ENCODE peak calls at places on chromosomes 13 and 19, in seven cellular contexts. Q is H1, U is SK-N-SH, T is HCT116, L is GM12878, P is HepG2, V is K562. W is an unnamed sample.

GRCh38 chr13:35460061-35460460 is 16.4 kb downstream of the MAB21L1 start:
- DNase-seq in T (no peak), U (no peak), P (no peak), Q (no peak), L (no peak), V (no peak), W (no peak)

GRCh38 chr13:108769213-108770070 is 140.0 kb downstream of the MYO16 start:
- DNase-seq in Q (no peak), L (no peak), U (no peak), V (peak; percentile 57), T (no peak), P (no peak), W (no peak)

GRCh38 chr19:56748443-56748842 is 76.9 kb upstream of the ZNF835 start:
- DNase-seq in V (no peak), P (peak; percentile 47), U (peak; percentile 40), Q (no peak), L (no peak), T (no peak), W (peak; percentile 43)

GRCh38 chr13:37627428-37627827 is 28.9 kb upstream of the POSTN start:
- DNase-seq in Q (no peak), V (no peak), T (no peak), U (no peak), L (no peak), P (no peak), W (peak; percentile 27)

GRCh38 chr13:109494955-109495354 is 291.4 kb downstream of the IRS2 start:
- DNase-seq in V (no peak), T (no peak), Q (no peak), U (peak; percentile 72), P (no peak), L (no peak), W (no peak)

GRCh38 chr13:27203854-27204253 is 32.2 kb upstream of the USP12 start:
- DNase-seq in V (no peak), L (no peak), P (peak; percentile 14), T (no peak), Q (no peak), U (no peak), W (peak; percentile 37)

GRCh38 chr13:106523566-106523965 is 11.9 kb downstream of the EFNB2 start:
- DNase-seq in P (no peak), L (no peak), T (no peak), U (peak; percentile 37), V (no peak), Q (no peak), W (no peak)

GRCh38 chr13:76848596-76848995 is 37.6 kb downstream of the KCTD12 start:
- DNase-seq in U (no peak), T (no peak), Q (no peak), P (no peak), V (no peak), L (no peak), W (no peak)

GRCh38 chr19:35202722-35203674 is 25.5 kb downstream of the FAM187B start:
- DNase-seq in T (no peak), P (no peak), U (no peak), Q (peak; percentile 75), V (no peak), L (no peak), W (no peak)

GRCh38 chr13:113926951-113927660 is 46.8 kb downstream of the C13orf46 start:
- DNase-seq in Q (no peak), L (no peak), U (peak; percentile 66), T (no peak), P (no peak), V (no peak), W (no peak)

GRCh38 chr19:18304194-18304495 is 18.7 kb downstream of the LSM4 start:
- DNase-seq in V (no peak), U (no peak), T (no peak), P (no peak), Q (no peak), L (no peak), W (no peak)

GRCh38 chr13:107124129-107124718 is 556.3 kb upstream of the ARGLU1 start:
- DNase-seq in U (peak; percentile 21), Q (no peak), L (no peak), V (peak; percentile 5), T (no peak), P (peak; percentile 18), W (peak; percentile 50)

GRCh38 chr19:54959840-54960239 is 6.3 kb upstream of the NLRP2 start:
- DNase-seq in V (no peak), P (no peak), U (no peak), L (no peak), T (no peak), Q (no peak), W (no peak)

GRCh38 chr19:39126593-39127187 is 1.1 kb downstream of the PAK4 start:
- DNase-seq in L (no peak), T (no peak), V (no peak), U (no peak), P (peak; percentile 89), Q (no peak), W (no peak)

GRCh38 chr19:4831351-4832340 is at the start of gene TICAM1:
- DNase-seq in U (peak; percentile 88), T (no peak), L (no peak), P (no peak), Q (no peak), V (peak; percentile 90), W (peak; percentile 64)

GRCh38 chr13:41827507-41828213 is 133.2 kb downstream of the VWA8 start:
- DNase-seq in U (no peak), P (no peak), Q (no peak), T (peak; percentile 39), L (no peak), V (no peak), W (no peak)

GRCh38 chr19:11881151-11881800 is 6.3 kb upstream of the ZNF69 start:
- DNase-seq in L (peak; percentile 17), U (peak; percentile 70), V (peak; percentile 56), T (peak; percentile 23), P (peak; percentile 49), Q (peak; percentile 47), W (peak; percentile 79)

GRCh38 chr19:3094638-3095374 is 644 bp downstream of the GNA11 start:
- DNase-seq in Q (no peak), T (no peak), V (no peak), U (no peak), P (no peak), L (no peak), W (no peak)

GRCh38 chr19:41154060-41154459 is 39.0 kb upstream of the CYP2S1 start:
- DNase-seq in U (no peak), L (no peak), T (no peak), V (no peak), Q (no peak), P (no peak), W (no peak)

DNA sequence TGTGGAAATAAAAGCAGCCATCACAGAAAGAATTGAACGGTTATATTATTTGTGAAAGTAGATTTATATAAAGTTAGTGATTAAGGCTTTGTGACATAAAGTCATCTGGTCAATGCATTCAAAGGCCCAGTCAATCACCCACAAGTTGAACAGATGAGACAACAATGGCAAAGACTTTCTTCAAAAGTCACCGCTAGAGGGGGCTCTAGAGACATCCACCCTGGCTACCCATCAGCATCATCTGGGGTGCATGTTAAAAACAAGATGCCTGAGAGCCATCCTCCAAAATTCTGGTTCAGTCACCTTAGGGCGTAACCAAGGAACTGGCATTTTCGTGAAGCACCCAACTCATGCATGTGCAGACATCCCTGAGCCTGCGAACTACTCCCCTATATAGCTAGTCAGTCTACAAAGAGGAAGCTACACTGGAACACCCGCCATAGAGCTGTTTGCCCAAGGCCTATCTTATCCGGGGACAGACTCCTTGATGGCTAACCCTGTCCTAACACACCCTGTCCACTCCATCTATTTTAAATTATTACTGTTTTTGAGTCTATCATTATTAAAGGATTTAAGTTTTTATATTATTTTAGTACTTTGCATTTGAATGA is 970.5 kb downstream of the UQCRFS1 start:
- DNase-seq in U (peak; percentile 44), Q (no peak), T (no peak), V (peak; percentile 75), L (no peak), P (no peak), W (no peak)
- TF ChIP-seq JUND in U (no peak), Q (no peak), T (no peak), V (no peak), L (no peak), P (no peak), W (no peak)

DNA sequence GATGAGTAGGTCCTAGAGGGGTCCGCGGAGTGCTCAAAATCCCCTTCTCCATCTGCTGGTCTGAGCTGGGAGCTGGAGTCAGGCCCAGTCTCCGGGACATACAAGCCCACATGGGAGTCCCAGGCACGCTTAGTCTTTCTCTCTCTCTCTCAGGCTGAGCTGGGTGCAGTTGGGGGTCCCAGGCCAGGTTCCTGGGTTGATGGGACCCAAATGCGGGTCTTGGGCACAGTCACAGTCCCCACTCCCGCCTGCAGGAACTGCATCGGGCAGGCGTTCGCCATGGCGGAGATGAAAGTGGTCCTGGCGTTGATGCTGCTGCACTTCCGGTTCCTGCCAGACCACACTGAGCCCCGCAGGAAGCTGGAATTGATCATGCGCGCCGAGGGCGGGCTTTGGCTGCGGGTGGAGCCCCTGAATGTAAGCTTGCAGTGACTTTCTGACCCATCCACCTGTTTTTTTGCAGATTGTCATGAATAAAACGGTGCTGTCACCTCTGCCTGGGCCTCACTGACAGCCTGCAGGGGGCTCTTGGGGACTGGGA is 23.8 kb downstream of the CYP4F12 start:
- DNase-seq in Q (no peak), P (no peak), U (no peak), L (no peak), T (no peak), V (no peak), W (no peak)
- TF ChIP-seq JUND in Q (no peak), P (no peak), U (no peak), L (no peak), T (no peak), V (no peak), W (no peak)

DNA sequence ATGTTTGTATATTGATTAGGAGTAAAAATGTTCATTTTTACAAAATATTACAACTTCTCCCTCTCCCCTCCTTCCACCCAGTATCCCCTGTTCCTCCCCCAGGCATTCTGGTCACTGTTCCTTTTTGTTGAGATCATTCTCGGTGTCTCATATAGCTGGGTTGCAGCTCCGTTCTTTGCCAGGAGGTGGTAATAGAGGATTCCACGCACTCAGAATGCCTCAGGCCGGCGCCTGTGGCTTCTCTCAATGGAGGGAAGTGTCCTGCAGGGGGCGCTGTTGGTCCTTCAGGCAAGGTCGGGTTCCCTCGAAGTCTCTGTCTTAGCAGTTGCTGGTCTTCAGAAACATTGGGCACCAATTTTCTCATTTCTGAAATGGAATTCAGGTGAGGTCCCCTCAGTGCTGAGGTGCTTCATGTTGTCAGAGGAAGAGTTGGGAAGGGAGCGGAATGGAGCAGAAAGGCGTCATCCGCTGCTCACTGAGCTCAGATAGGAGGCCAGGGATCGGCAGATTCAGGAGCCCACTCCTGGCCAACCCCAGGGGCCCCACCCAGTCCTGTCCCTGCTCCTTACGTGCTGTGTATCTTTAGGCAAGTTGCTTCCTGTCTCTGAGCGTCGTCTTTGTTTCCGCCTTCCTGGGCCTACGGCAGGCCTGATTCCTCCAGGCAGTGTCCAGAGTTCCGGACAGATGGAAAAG is 10.3 kb upstream of the GARIN5A start:
- DNase-seq in U (peak; percentile 57), L (no peak), Q (peak; percentile 88), V (peak; percentile 69), T (peak; percentile 80), P (peak; percentile 51), W (no peak)
- TF ChIP-seq JUND in U (no peak), L (no peak), Q (peak; percentile 75), V (no peak), T (no peak), P (no peak), W (no peak)

DNA sequence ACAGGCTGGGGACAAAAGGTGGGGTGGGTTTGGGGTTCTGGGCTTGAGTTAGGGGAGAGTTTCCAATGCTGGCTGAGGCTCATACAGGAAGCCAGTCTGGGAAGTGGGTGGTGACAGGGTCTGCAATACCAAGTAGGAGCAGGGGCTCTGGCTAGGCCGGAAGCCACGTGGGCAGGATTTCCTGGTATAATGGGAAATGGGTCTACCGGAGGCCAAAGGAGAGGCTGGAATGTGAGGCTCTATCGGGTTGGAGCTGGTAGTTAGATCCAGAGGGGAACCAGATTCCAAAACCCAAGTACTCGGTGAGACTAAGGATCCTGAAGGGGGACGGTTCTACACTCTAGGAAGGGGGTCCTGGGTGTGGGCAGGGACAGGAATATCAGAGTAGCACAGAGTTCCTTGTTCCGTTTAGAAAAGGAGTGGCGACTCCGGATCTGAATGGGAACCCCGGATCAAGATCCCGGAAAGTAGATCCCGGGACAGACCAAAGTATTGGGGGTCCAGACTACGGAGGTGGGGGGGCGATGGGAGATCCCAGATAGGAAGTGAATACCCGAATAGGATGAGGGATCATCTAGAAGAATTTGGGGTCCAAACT is 802 bp downstream of the CDC37 start:
- DNase-seq in P (peak; percentile 64), T (no peak), Q (no peak), U (peak; percentile 76), V (peak; percentile 39), L (no peak), W (no peak)
- TF ChIP-seq JUND in P (no peak), T (no peak), Q (no peak), U (no peak), V (no peak), L (no peak), W (no peak)

W was measured in T47D.